ENCODE peak calls at places on chromosomes 1 and 21, in five cellular contexts. Z, U, N, B and F are unnamed samples.

GRCh38 chr1:2229032-2229920 is 1.2 kb downstream of the SKI start:
- DNase-seq in N (peak; percentile 68), Z (peak; percentile 58), U (peak; percentile 56), B (peak; percentile 76), F (peak; percentile 94)

GRCh38 chr1:32773764-32774463 is 43.2 kb downstream of the YARS1 start:
- DNase-seq in U (no peak), Z (no peak), B (no peak), N (no peak), F (no peak)

GRCh38 chr1:1758692-1759455 is 19.4 kb downstream of the NADK start:
- DNase-seq in U (no peak), B (no peak), Z (peak; percentile 34), N (no peak), F (no peak)

GRCh38 chr1:92916899-92917298 is 44.4 kb downstream of the DIPK1A start:
- DNase-seq in N (no peak), U (no peak), B (no peak), Z (peak; percentile 50), F (no peak)

GRCh38 chr1:218346391-218347204 is 1.5 kb downstream of the TGFB2 start:
- DNase-seq in Z (peak; percentile 27), B (no peak), N (peak; percentile 46), U (peak; percentile 25), F (peak; percentile 32)

GRCh38 chr21:42346866-42347600 is 3.8 kb downstream of the TFF2 start:
- DNase-seq in B (peak; percentile 25), U (no peak), Z (no peak), N (no peak), F (no peak)

GRCh38 chr1:58460469-58460868 is 86.1 kb downstream of the OMA1 start:
- DNase-seq in Z (peak; percentile 33), B (no peak), N (no peak), U (no peak), F (no peak)

GRCh38 chr1:198253668-198254067 is 96.9 kb downstream of the NEK7 start:
- DNase-seq in N (no peak), B (no peak), U (peak; percentile 53), Z (peak; percentile 75), F (peak; percentile 48)

GRCh38 chr1:244112646-244113045 is 61.6 kb downstream of the ZBTB18 start:
- DNase-seq in B (no peak), N (no peak), U (no peak), Z (peak; percentile 14), F (no peak)

GRCh38 chr1:33500547-33500946 is 28.1 kb downstream of the ZSCAN20 start:
- DNase-seq in N (no peak), Z (no peak), U (no peak), B (no peak), F (no peak)

GRCh38 chr1:244782056-244782455 is 53.4 kb upstream of the COX20 start:
- DNase-seq in Z (no peak), N (no peak), U (no peak), B (no peak), F (no peak)

GRCh38 chr1:183636783-183637182 is 1.2 kb upstream of the ARPC5 start:
- DNase-seq in N (peak; percentile 14), B (no peak), U (no peak), Z (no peak), F (no peak)

GRCh38 chr1:98429851-98430496 is 231.5 kb upstream of the SNX7 start:
- DNase-seq in Z (no peak), U (no peak), N (peak; percentile 96), B (no peak), F (no peak)

GRCh38 chr21:34890724-34891609 is 158.1 kb downstream of the RUNX1 start:
- DNase-seq in Z (no peak), B (no peak), N (no peak), U (no peak), F (no peak)

GRCh38 chr21:33451634-33452071 is 28.1 kb downstream of the TMEM50B start:
- DNase-seq in Z (peak; percentile 48), U (no peak), N (no peak), B (no peak), F (no peak)

GRCh38 chr1:18861082-18861481 is 1.6 kb upstream of the TAS1R2 start:
- DNase-seq in U (no peak), Z (no peak), N (no peak), B (no peak), F (no peak)

GRCh38 chr1:232773752-232774151 is 31.5 kb upstream of the MAP10 start:
- DNase-seq in Z (no peak), U (no peak), B (no peak), N (no peak), F (no peak)

GRCh38 chr1:114122891-114123621 is 30.6 kb downstream of the SYT6 start:
- DNase-seq in U (no peak), Z (peak; percentile 80), N (no peak), B (no peak), F (no peak)

GRCh38 chr1:82329226-82329625 is 528.5 kb downstream of the ADGRL2 start:
- DNase-seq in B (no peak), U (no peak), N (no peak), Z (no peak), F (no peak)

GRCh38 chr1:22767862-22768261 is 57.2 kb downstream of the EPHB2 start:
- DNase-seq in B (no peak), N (peak; percentile 70), Z (no peak), U (no peak), F (no peak)

GRCh38 chr21:28018213-28018612 is 974.5 kb downstream of the LTN1 start:
- DNase-seq in Z (no peak), B (no peak), N (no peak), U (no peak), F (no peak)

GRCh38 chr1:151934048-151934493 is 24.8 kb upstream of the THEM4 start:
- DNase-seq in N (peak; percentile 58), U (peak; percentile 42), Z (peak; percentile 68), B (peak; percentile 58), F (peak; percentile 72)

GRCh38 chr1:222390181-222390580 is 157.7 kb downstream of the HHIPL2 start:
- DNase-seq in U (no peak), Z (peak; percentile 28), N (no peak), B (no peak), F (no peak)

GRCh38 chr1:55669308-55669707 is 454.1 kb upstream of the USP24 start:
- DNase-seq in U (no peak), B (no peak), N (no peak), Z (peak; percentile 78), F (no peak)

GRCh38 chr1:165928075-165928731 is 100.8 kb downstream of the UCK2 start:
- DNase-seq in N (peak; percentile 64), Z (peak; percentile 77), B (peak; percentile 63), U (peak; percentile 74), F (peak; percentile 64)

GRCh38 chr1:181129771-181130606 is 41.5 kb downstream of the IER5 start:
- DNase-seq in U (peak; percentile 59), Z (no peak), N (no peak), B (no peak), F (peak; percentile 44)

GRCh38 chr1:183039330-183039729 is 16.1 kb downstream of the LAMC1 start:
- DNase-seq in B (no peak), U (no peak), N (no peak), Z (peak; percentile 15), F (no peak)

GRCh38 chr1:24975391-24975790 is 45.3 kb upstream of the RUNX3 start:
- DNase-seq in N (no peak), Z (no peak), B (no peak), U (no peak), F (no peak)

GRCh38 chr1:165355977-165356811 is at the start of gene LMX1A:
- DNase-seq in U (no peak), N (no peak), B (no peak), Z (peak; percentile 9), F (no peak)

GRCh38 chr1:41666991-41667631 is 182.6 kb upstream of the EDN2 start:
- DNase-seq in N (no peak), U (peak; percentile 80), Z (peak; percentile 53), B (peak; percentile 85), F (peak; percentile 82)

GRCh38 chr21:37443683-37444082 is 77.1 kb downstream of the DYRK1A start:
- DNase-seq in Z (no peak), U (no peak), N (no peak), B (no peak), F (no peak)